ENCODE peak calls at places on chromosomes 11 and 22, in ten cellular contexts. One of them, this sample, is unnamed.

GRCh38 chr11:72781313-72782080 is 12.3 kb downstream of the STARD10 start:
- DNase-seq in CD4-positive, alpha-beta T cell: peak; percentile 36
- DNase-seq in foreskin keratinocyte: no peak
- DNase-seq in NCI-H446: peak; percentile 15
- DNase-seq in AG08396: peak; percentile 74
- DNase-seq in tibial artery: no peak
- DNase-seq in left colon: peak; percentile 77
- DNase-seq in NCI-H1930: peak; percentile 30
- DNase-seq in A549: no peak
- DNase-seq in A172: no peak
- DNase-seq in this sample: no peak

GRCh38 chr11:33207408-33207985 is 46.2 kb upstream of the CSTF3 start:
- DNase-seq in CD4-positive, alpha-beta T cell: no peak
- DNase-seq in foreskin keratinocyte: no peak
- DNase-seq in NCI-H446: no peak
- DNase-seq in AG08396: no peak
- DNase-seq in tibial artery: no peak
- DNase-seq in left colon: no peak
- DNase-seq in NCI-H1930: no peak
- DNase-seq in A549: no peak
- DNase-seq in A172: no peak
- DNase-seq in this sample: no peak

GRCh38 chr22:24176630-24177029 is 4.7 kb upstream of the SUSD2 start:
- DNase-seq in CD4-positive, alpha-beta T cell: no peak
- DNase-seq in foreskin keratinocyte: no peak
- DNase-seq in NCI-H446: no peak
- DNase-seq in AG08396: no peak
- DNase-seq in tibial artery: peak; percentile 97
- DNase-seq in left colon: no peak
- DNase-seq in NCI-H1930: no peak
- DNase-seq in A549: no peak
- DNase-seq in A172: no peak
- DNase-seq in this sample: no peak

GRCh38 chr22:47826016-47826415 is 1063.6 kb downstream of the TBC1D22A start:
- DNase-seq in CD4-positive, alpha-beta T cell: no peak
- DNase-seq in foreskin keratinocyte: no peak
- DNase-seq in NCI-H446: no peak
- DNase-seq in AG08396: no peak
- DNase-seq in tibial artery: no peak
- DNase-seq in left colon: no peak
- DNase-seq in NCI-H1930: no peak
- DNase-seq in A549: no peak
- DNase-seq in A172: no peak
- DNase-seq in this sample: no peak

GRCh38 chr11:7467652-7468051 is 17.7 kb upstream of the OLFML1 start:
- DNase-seq in CD4-positive, alpha-beta T cell: no peak
- DNase-seq in foreskin keratinocyte: no peak
- DNase-seq in NCI-H446: no peak
- DNase-seq in AG08396: no peak
- DNase-seq in tibial artery: no peak
- DNase-seq in left colon: no peak
- DNase-seq in NCI-H1930: no peak
- DNase-seq in A549: no peak
- DNase-seq in A172: peak; percentile 5
- DNase-seq in this sample: no peak

GRCh38 chr22:37101311-37102063 is 8.0 kb downstream of the TMPRSS6 start:
- DNase-seq in CD4-positive, alpha-beta T cell: no peak
- DNase-seq in foreskin keratinocyte: no peak
- DNase-seq in NCI-H446: no peak
- DNase-seq in AG08396: no peak
- DNase-seq in tibial artery: no peak
- DNase-seq in left colon: peak; percentile 49
- DNase-seq in NCI-H1930: no peak
- DNase-seq in A549: no peak
- DNase-seq in A172: no peak
- DNase-seq in this sample: no peak

GRCh38 chr22:30763815-30764686 is 69.4 kb downstream of the OSBP2 start:
- DNase-seq in CD4-positive, alpha-beta T cell: peak; percentile 51
- DNase-seq in foreskin keratinocyte: peak; percentile 79
- DNase-seq in NCI-H446: peak; percentile 81
- DNase-seq in AG08396: peak; percentile 64
- DNase-seq in tibial artery: no peak
- DNase-seq in left colon: peak; percentile 27
- DNase-seq in NCI-H1930: peak; percentile 46
- DNase-seq in A549: peak; percentile 84
- DNase-seq in A172: peak; percentile 58
- DNase-seq in this sample: no peak

GRCh38 chr22:29521526-29521925 is 32.0 kb downstream of the THOC5 start:
- DNase-seq in CD4-positive, alpha-beta T cell: no peak
- DNase-seq in foreskin keratinocyte: no peak
- DNase-seq in NCI-H446: no peak
- DNase-seq in AG08396: no peak
- DNase-seq in tibial artery: no peak
- DNase-seq in left colon: no peak
- DNase-seq in NCI-H1930: no peak
- DNase-seq in A549: no peak
- DNase-seq in A172: no peak
- DNase-seq in this sample: no peak

GRCh38 chr11:2302280-2302843 is 549 bp downstream of the TSPAN32 start:
- DNase-seq in CD4-positive, alpha-beta T cell: no peak
- DNase-seq in foreskin keratinocyte: no peak
- DNase-seq in NCI-H446: no peak
- DNase-seq in AG08396: no peak
- DNase-seq in tibial artery: no peak
- DNase-seq in left colon: peak; percentile 24
- DNase-seq in NCI-H1930: no peak
- DNase-seq in A549: no peak
- DNase-seq in A172: peak; percentile 34
- DNase-seq in this sample: no peak

GRCh38 chr11:120139316-120140069 is 1.6 kb upstream of the TRIM29 start:
- DNase-seq in CD4-positive, alpha-beta T cell: no peak
- DNase-seq in foreskin keratinocyte: no peak
- DNase-seq in NCI-H446: no peak
- DNase-seq in AG08396: peak; percentile 2
- DNase-seq in tibial artery: peak; percentile 54
- DNase-seq in left colon: no peak
- DNase-seq in NCI-H1930: no peak
- DNase-seq in A549: no peak
- DNase-seq in A172: no peak
- DNase-seq in this sample: no peak

GRCh38 chr11:47400813-47401279 is 7.5 kb upstream of the SLC39A13 start:
- DNase-seq in CD4-positive, alpha-beta T cell: no peak
- DNase-seq in foreskin keratinocyte: peak; percentile 55
- DNase-seq in NCI-H446: no peak
- DNase-seq in AG08396: no peak
- DNase-seq in tibial artery: no peak
- DNase-seq in left colon: no peak
- DNase-seq in NCI-H1930: no peak
- DNase-seq in A549: no peak
- DNase-seq in A172: no peak
- DNase-seq in this sample: no peak

GRCh38 chr11:34354782-34355181 is 3.0 kb downstream of the ABTB2 start:
- DNase-seq in CD4-positive, alpha-beta T cell: no peak
- DNase-seq in foreskin keratinocyte: no peak
- DNase-seq in NCI-H446: peak; percentile 34
- DNase-seq in AG08396: no peak
- DNase-seq in tibial artery: no peak
- DNase-seq in left colon: no peak
- DNase-seq in NCI-H1930: no peak
- DNase-seq in A549: peak; percentile 48
- DNase-seq in A172: peak; percentile 60
- DNase-seq in this sample: no peak

GRCh38 chr11:69209936-69210659 is 54.4 kb downstream of the SMIM38 start:
- DNase-seq in CD4-positive, alpha-beta T cell: no peak
- DNase-seq in foreskin keratinocyte: no peak
- DNase-seq in NCI-H446: no peak
- DNase-seq in AG08396: no peak
- DNase-seq in tibial artery: peak; percentile 58
- DNase-seq in left colon: no peak
- DNase-seq in NCI-H1930: no peak
- DNase-seq in A549: no peak
- DNase-seq in A172: peak; percentile 25
- DNase-seq in this sample: no peak

GRCh38 chr11:19561011-19561410 is 151.6 kb upstream of the NAV2 start:
- DNase-seq in CD4-positive, alpha-beta T cell: no peak
- DNase-seq in foreskin keratinocyte: no peak
- DNase-seq in NCI-H446: no peak
- DNase-seq in AG08396: no peak
- DNase-seq in tibial artery: no peak
- DNase-seq in left colon: no peak
- DNase-seq in NCI-H1930: no peak
- DNase-seq in A549: no peak
- DNase-seq in A172: peak; percentile 69
- DNase-seq in this sample: no peak

GRCh38 chr11:36300651-36301050 is 4.6 kb downstream of the PRR5L start:
- DNase-seq in CD4-positive, alpha-beta T cell: no peak
- DNase-seq in foreskin keratinocyte: no peak
- DNase-seq in NCI-H446: peak; percentile 90
- DNase-seq in AG08396: no peak
- DNase-seq in tibial artery: no peak
- DNase-seq in left colon: peak; percentile 86
- DNase-seq in NCI-H1930: no peak
- DNase-seq in A549: no peak
- DNase-seq in A172: no peak
- DNase-seq in this sample: peak; percentile 13

GRCh38 chr11:120134106-120134930 is 3.6 kb downstream of the TRIM29 start:
- DNase-seq in CD4-positive, alpha-beta T cell: no peak
- DNase-seq in foreskin keratinocyte: no peak
- DNase-seq in NCI-H446: no peak
- DNase-seq in AG08396: no peak
- DNase-seq in tibial artery: peak; percentile 53
- DNase-seq in left colon: no peak
- DNase-seq in NCI-H1930: no peak
- DNase-seq in A549: no peak
- DNase-seq in A172: no peak
- DNase-seq in this sample: no peak

GRCh38 chr11:126716456-126717083 is 284.0 kb downstream of the KIRREL3 start:
- DNase-seq in CD4-positive, alpha-beta T cell: peak; percentile 3
- DNase-seq in foreskin keratinocyte: peak; percentile 26
- DNase-seq in NCI-H446: peak; percentile 27
- DNase-seq in AG08396: peak; percentile 62
- DNase-seq in tibial artery: no peak
- DNase-seq in left colon: peak; percentile 63
- DNase-seq in NCI-H1930: peak; percentile 17
- DNase-seq in A549: peak; percentile 40
- DNase-seq in A172: peak; percentile 16
- DNase-seq in this sample: peak; percentile 32

GRCh38 chr11:9302448-9302847 is 11.9 kb downstream of the TMEM41B start:
- DNase-seq in CD4-positive, alpha-beta T cell: no peak
- DNase-seq in foreskin keratinocyte: no peak
- DNase-seq in NCI-H446: no peak
- DNase-seq in AG08396: peak; percentile 37
- DNase-seq in tibial artery: no peak
- DNase-seq in left colon: no peak
- DNase-seq in NCI-H1930: no peak
- DNase-seq in A549: no peak
- DNase-seq in A172: no peak
- DNase-seq in this sample: no peak

GRCh38 chr11:8533332-8533731 is 60.7 kb downstream of the STK33 start:
- DNase-seq in CD4-positive, alpha-beta T cell: no peak
- DNase-seq in foreskin keratinocyte: peak; percentile 70
- DNase-seq in NCI-H446: no peak
- DNase-seq in AG08396: no peak
- DNase-seq in tibial artery: no peak
- DNase-seq in left colon: no peak
- DNase-seq in NCI-H1930: no peak
- DNase-seq in A549: no peak
- DNase-seq in A172: no peak
- DNase-seq in this sample: no peak

GRCh38 chr22:19974233-19974861 is 32.7 kb upstream of the TXNRD2 start:
- DNase-seq in CD4-positive, alpha-beta T cell: no peak
- DNase-seq in foreskin keratinocyte: peak; percentile 30
- DNase-seq in NCI-H446: peak; percentile 84
- DNase-seq in AG08396: peak; percentile 80
- DNase-seq in tibial artery: no peak
- DNase-seq in left colon: peak; percentile 64
- DNase-seq in NCI-H1930: peak; percentile 18
- DNase-seq in A549: peak; percentile 62
- DNase-seq in A172: peak; percentile 67
- DNase-seq in this sample: no peak

GRCh38 chr22:48391171-48391711 is 1436.4 kb downstream of the BRD1 start:
- DNase-seq in CD4-positive, alpha-beta T cell: no peak
- DNase-seq in foreskin keratinocyte: no peak
- DNase-seq in NCI-H446: no peak
- DNase-seq in AG08396: no peak
- DNase-seq in tibial artery: peak; percentile 46
- DNase-seq in left colon: no peak
- DNase-seq in NCI-H1930: no peak
- DNase-seq in A549: no peak
- DNase-seq in A172: no peak
- DNase-seq in this sample: no peak

GRCh38 chr11:63811522-63811921 is 1.7 kb upstream of the SPINDOC start:
- DNase-seq in CD4-positive, alpha-beta T cell: no peak
- DNase-seq in foreskin keratinocyte: no peak
- DNase-seq in NCI-H446: no peak
- DNase-seq in AG08396: peak; percentile 1
- DNase-seq in tibial artery: no peak
- DNase-seq in left colon: no peak
- DNase-seq in NCI-H1930: no peak
- DNase-seq in A549: no peak
- DNase-seq in A172: no peak
- DNase-seq in this sample: no peak

GRCh38 chr11:45761659-45762058 is 43.3 kb upstream of the SLC35C1 start:
- DNase-seq in CD4-positive, alpha-beta T cell: no peak
- DNase-seq in foreskin keratinocyte: no peak
- DNase-seq in NCI-H446: no peak
- DNase-seq in AG08396: no peak
- DNase-seq in tibial artery: no peak
- DNase-seq in left colon: no peak
- DNase-seq in NCI-H1930: no peak
- DNase-seq in A549: no peak
- DNase-seq in A172: no peak
- DNase-seq in this sample: no peak

GRCh38 chr11:69358398-69359080 is 64.6 kb downstream of the MYEOV start:
- DNase-seq in CD4-positive, alpha-beta T cell: no peak
- DNase-seq in foreskin keratinocyte: no peak
- DNase-seq in NCI-H446: no peak
- DNase-seq in AG08396: no peak
- DNase-seq in tibial artery: peak; percentile 59
- DNase-seq in left colon: no peak
- DNase-seq in NCI-H1930: no peak
- DNase-seq in A549: no peak
- DNase-seq in A172: no peak
- DNase-seq in this sample: no peak

GRCh38 chr11:68313574-68314202 is 1.3 kb downstream of the LRP5 start:
- DNase-seq in CD4-positive, alpha-beta T cell: no peak
- DNase-seq in foreskin keratinocyte: peak; percentile 30
- DNase-seq in NCI-H446: no peak
- DNase-seq in AG08396: peak; percentile 49
- DNase-seq in tibial artery: no peak
- DNase-seq in left colon: no peak
- DNase-seq in NCI-H1930: no peak
- DNase-seq in A549: peak; percentile 39
- DNase-seq in A172: no peak
- DNase-seq in this sample: no peak

GRCh38 chr11:8356731-8357504 is 93.2 kb upstream of the LMO1 start:
- DNase-seq in CD4-positive, alpha-beta T cell: no peak
- DNase-seq in foreskin keratinocyte: no peak
- DNase-seq in NCI-H446: no peak
- DNase-seq in AG08396: peak; percentile 35
- DNase-seq in tibial artery: no peak
- DNase-seq in left colon: peak; percentile 14
- DNase-seq in NCI-H1930: no peak
- DNase-seq in A549: no peak
- DNase-seq in A172: no peak
- DNase-seq in this sample: no peak

GRCh38 chr11:110710520-110711381 is 1.5 kb downstream of the ARHGAP20 start:
- DNase-seq in CD4-positive, alpha-beta T cell: no peak
- DNase-seq in foreskin keratinocyte: no peak
- DNase-seq in NCI-H446: peak; percentile 21
- DNase-seq in AG08396: peak; percentile 66
- DNase-seq in tibial artery: peak; percentile 73
- DNase-seq in left colon: peak; percentile 30
- DNase-seq in NCI-H1930: no peak
- DNase-seq in A549: no peak
- DNase-seq in A172: no peak
- DNase-seq in this sample: no peak

GRCh38 chr22:38469306-38469781 is 1.4 kb downstream of the KDELR3 start:
- DNase-seq in CD4-positive, alpha-beta T cell: no peak
- DNase-seq in foreskin keratinocyte: no peak
- DNase-seq in NCI-H446: no peak
- DNase-seq in AG08396: no peak
- DNase-seq in tibial artery: peak; percentile 39
- DNase-seq in left colon: no peak
- DNase-seq in NCI-H1930: no peak
- DNase-seq in A549: no peak
- DNase-seq in A172: no peak
- DNase-seq in this sample: no peak